ENCODE peak calls at places on chromosomes 11 and 22, in six cellular contexts. One of them, this sample, is unnamed.

GRCh38 chr11:34501962-34502361 is 11.6 kb downstream of the ELF5 start:
- DNase-seq in lower lobe of right lung: no peak
- DNase-seq in DMS153: no peak
- DNase-seq in astrocyte of the hippocampus: peak; percentile 64
- DNase-seq in central memory CD4-positive, alpha-beta T cell: no peak
- DNase-seq in cardiac fibroblast: no peak
- DNase-seq in this sample: no peak

GRCh38 chr11:70230151-70230839 is 27.2 kb downstream of the FADD start:
- DNase-seq in lower lobe of right lung: no peak
- DNase-seq in DMS153: no peak
- DNase-seq in astrocyte of the hippocampus: peak; percentile 53
- DNase-seq in central memory CD4-positive, alpha-beta T cell: no peak
- DNase-seq in cardiac fibroblast: peak; percentile 38
- DNase-seq in this sample: no peak

GRCh38 chr11:44963948-44964347 is 13.3 kb upstream of the TP53I11 start:
- DNase-seq in lower lobe of right lung: no peak
- DNase-seq in DMS153: no peak
- DNase-seq in astrocyte of the hippocampus: no peak
- DNase-seq in central memory CD4-positive, alpha-beta T cell: no peak
- DNase-seq in cardiac fibroblast: no peak
- DNase-seq in this sample: no peak

GRCh38 chr11:92439133-92439532 is 214.5 kb downstream of the FAT3 start:
- DNase-seq in lower lobe of right lung: no peak
- DNase-seq in DMS153: no peak
- DNase-seq in astrocyte of the hippocampus: no peak
- DNase-seq in central memory CD4-positive, alpha-beta T cell: no peak
- DNase-seq in cardiac fibroblast: no peak
- DNase-seq in this sample: no peak

GRCh38 chr22:49008682-49009235 is 818.9 kb downstream of the BRD1 start:
- DNase-seq in lower lobe of right lung: no peak
- DNase-seq in DMS153: no peak
- DNase-seq in astrocyte of the hippocampus: no peak
- DNase-seq in central memory CD4-positive, alpha-beta T cell: no peak
- DNase-seq in cardiac fibroblast: no peak
- DNase-seq in this sample: no peak

GRCh38 chr22:17563936-17564391 is 666 bp downstream of the SLC25A18 start:
- DNase-seq in lower lobe of right lung: no peak
- DNase-seq in DMS153: no peak
- DNase-seq in astrocyte of the hippocampus: peak; percentile 67
- DNase-seq in central memory CD4-positive, alpha-beta T cell: no peak
- DNase-seq in cardiac fibroblast: peak; percentile 64
- DNase-seq in this sample: no peak

GRCh38 chr22:45450931-45451651 is 37.6 kb downstream of the RIBC2 start:
- DNase-seq in lower lobe of right lung: no peak
- DNase-seq in DMS153: no peak
- DNase-seq in astrocyte of the hippocampus: peak; percentile 30
- DNase-seq in central memory CD4-positive, alpha-beta T cell: no peak
- DNase-seq in cardiac fibroblast: peak; percentile 23
- DNase-seq in this sample: no peak

GRCh38 chr22:43643362-43643761 is 168.7 kb downstream of the EFCAB6 start:
- DNase-seq in lower lobe of right lung: no peak
- DNase-seq in DMS153: peak; percentile 13
- DNase-seq in astrocyte of the hippocampus: no peak
- DNase-seq in central memory CD4-positive, alpha-beta T cell: no peak
- DNase-seq in cardiac fibroblast: no peak
- DNase-seq in this sample: no peak

GRCh38 chr11:73308963-73309960 is 1.2 kb downstream of the ARHGEF17 start:
- DNase-seq in lower lobe of right lung: peak; percentile 94
- DNase-seq in DMS153: no peak
- DNase-seq in astrocyte of the hippocampus: peak; percentile 98
- DNase-seq in central memory CD4-positive, alpha-beta T cell: no peak
- DNase-seq in cardiac fibroblast: peak; percentile 98
- DNase-seq in this sample: no peak

GRCh38 chr11:67045314-67045713 is 11.3 kb upstream of the RHOD start:
- DNase-seq in lower lobe of right lung: no peak
- DNase-seq in DMS153: no peak
- DNase-seq in astrocyte of the hippocampus: peak; percentile 93
- DNase-seq in central memory CD4-positive, alpha-beta T cell: no peak
- DNase-seq in cardiac fibroblast: peak; percentile 93
- DNase-seq in this sample: no peak

GRCh38 chr11:116636341-116636968 is 136.3 kb downstream of the BUD13 start:
- DNase-seq in lower lobe of right lung: no peak
- DNase-seq in DMS153: no peak
- DNase-seq in astrocyte of the hippocampus: no peak
- DNase-seq in central memory CD4-positive, alpha-beta T cell: no peak
- DNase-seq in cardiac fibroblast: no peak
- DNase-seq in this sample: no peak

GRCh38 chr11:35265755-35266454 is 126.9 kb downstream of the CD44 start:
- DNase-seq in lower lobe of right lung: no peak
- DNase-seq in DMS153: no peak
- DNase-seq in astrocyte of the hippocampus: no peak
- DNase-seq in central memory CD4-positive, alpha-beta T cell: no peak
- DNase-seq in cardiac fibroblast: no peak
- DNase-seq in this sample: no peak

GRCh38 chr11:23988381-23989006 is 508.4 kb upstream of the LUZP2 start:
- DNase-seq in lower lobe of right lung: no peak
- DNase-seq in DMS153: no peak
- DNase-seq in astrocyte of the hippocampus: peak; percentile 83
- DNase-seq in central memory CD4-positive, alpha-beta T cell: no peak
- DNase-seq in cardiac fibroblast: peak; percentile 73
- DNase-seq in this sample: no peak

GRCh38 chr11:71324788-71325417 is 72.5 kb upstream of the SHANK2 start:
- DNase-seq in lower lobe of right lung: no peak
- DNase-seq in DMS153: no peak
- DNase-seq in astrocyte of the hippocampus: no peak
- DNase-seq in central memory CD4-positive, alpha-beta T cell: no peak
- DNase-seq in cardiac fibroblast: no peak
- DNase-seq in this sample: no peak

GRCh38 chr22:26479792-26480610 is 3.6 kb downstream of the HPS4 start:
- DNase-seq in lower lobe of right lung: no peak
- DNase-seq in DMS153: peak; percentile 11
- DNase-seq in astrocyte of the hippocampus: no peak
- DNase-seq in central memory CD4-positive, alpha-beta T cell: no peak
- DNase-seq in cardiac fibroblast: no peak
- DNase-seq in this sample: no peak

GRCh38 chr11:6900327-6900999 is 8.2 kb upstream of the OR2D2 start:
- DNase-seq in lower lobe of right lung: no peak
- DNase-seq in DMS153: no peak
- DNase-seq in astrocyte of the hippocampus: no peak
- DNase-seq in central memory CD4-positive, alpha-beta T cell: no peak
- DNase-seq in cardiac fibroblast: peak; percentile 5
- DNase-seq in this sample: no peak

GRCh38 chr11:115958089-115959000 is 454.1 kb upstream of the CADM1 start:
- DNase-seq in lower lobe of right lung: no peak
- DNase-seq in DMS153: peak; percentile 72
- DNase-seq in astrocyte of the hippocampus: no peak
- DNase-seq in central memory CD4-positive, alpha-beta T cell: no peak
- DNase-seq in cardiac fibroblast: no peak
- DNase-seq in this sample: no peak

GRCh38 chr11:126433989-126434949 is 78.8 kb downstream of the ST3GAL4 start:
- DNase-seq in lower lobe of right lung: no peak
- DNase-seq in DMS153: no peak
- DNase-seq in astrocyte of the hippocampus: no peak
- DNase-seq in central memory CD4-positive, alpha-beta T cell: no peak
- DNase-seq in cardiac fibroblast: no peak
- DNase-seq in this sample: no peak

GRCh38 chr22:35630387-35630793 is 13.3 kb upstream of the MB start:
- DNase-seq in lower lobe of right lung: no peak
- DNase-seq in DMS153: no peak
- DNase-seq in astrocyte of the hippocampus: peak; percentile 73
- DNase-seq in central memory CD4-positive, alpha-beta T cell: no peak
- DNase-seq in cardiac fibroblast: peak; percentile 45
- DNase-seq in this sample: no peak

GRCh38 chr11:1748467-1749019 is 1.9 kb downstream of the IFITM10 start:
- DNase-seq in lower lobe of right lung: peak; percentile 52
- DNase-seq in DMS153: no peak
- DNase-seq in astrocyte of the hippocampus: peak; percentile 47
- DNase-seq in central memory CD4-positive, alpha-beta T cell: no peak
- DNase-seq in cardiac fibroblast: peak; percentile 26
- DNase-seq in this sample: no peak

GRCh38 chr11:106021967-106022794 is at the start of gene MSANTD4:
- DNase-seq in lower lobe of right lung: peak; percentile 99
- DNase-seq in DMS153: peak; percentile 99
- DNase-seq in astrocyte of the hippocampus: peak; percentile 100
- DNase-seq in central memory CD4-positive, alpha-beta T cell: peak; percentile 97
- DNase-seq in cardiac fibroblast: peak; percentile 100
- DNase-seq in this sample: peak; percentile 94

GRCh38 chr11:61954106-61955030 is 4.2 kb downstream of the BEST1 start:
- DNase-seq in lower lobe of right lung: no peak
- DNase-seq in DMS153: no peak
- DNase-seq in astrocyte of the hippocampus: no peak
- DNase-seq in central memory CD4-positive, alpha-beta T cell: no peak
- DNase-seq in cardiac fibroblast: no peak
- DNase-seq in this sample: no peak

GRCh38 chr11:36317992-36318391 is 21.9 kb downstream of the PRR5L start:
- DNase-seq in lower lobe of right lung: no peak
- DNase-seq in DMS153: no peak
- DNase-seq in astrocyte of the hippocampus: no peak
- DNase-seq in central memory CD4-positive, alpha-beta T cell: no peak
- DNase-seq in cardiac fibroblast: no peak
- DNase-seq in this sample: no peak

GRCh38 chr11:30798547-30799236 is 212.5 kb upstream of the MPPED2 start:
- DNase-seq in lower lobe of right lung: no peak
- DNase-seq in DMS153: no peak
- DNase-seq in astrocyte of the hippocampus: no peak
- DNase-seq in central memory CD4-positive, alpha-beta T cell: no peak
- DNase-seq in cardiac fibroblast: no peak
- DNase-seq in this sample: no peak

GRCh38 chr22:38766076-38766777 is 10.4 kb upstream of the SUN2 start:
- DNase-seq in lower lobe of right lung: peak; percentile 63
- DNase-seq in DMS153: peak; percentile 61
- DNase-seq in astrocyte of the hippocampus: peak; percentile 67
- DNase-seq in central memory CD4-positive, alpha-beta T cell: peak; percentile 28
- DNase-seq in cardiac fibroblast: peak; percentile 79
- DNase-seq in this sample: peak; percentile 30

GRCh38 chr11:110011595-110011994 is 81.6 kb upstream of the ZC3H12C start:
- DNase-seq in lower lobe of right lung: no peak
- DNase-seq in DMS153: no peak
- DNase-seq in astrocyte of the hippocampus: no peak
- DNase-seq in central memory CD4-positive, alpha-beta T cell: no peak
- DNase-seq in cardiac fibroblast: no peak
- DNase-seq in this sample: no peak

This sample was measured in CD4-positive, CD25-positive, alpha-beta regulatory T cell.